ENCODE peak calls at places on chromosomes 4 and X, in eight cellular contexts. One of them, this sample, is unnamed. For H3K4me1, the result is how much of the 10 kb centered on the place peaks cover.

GRCh38 chr4:53431052-53431451 is 53.6 kb downstream of the FIP1L1 start:
- DNase-seq in K562: no peak
- DNase-seq in Peyer's patch: no peak
- DNase-seq in IMR-90: no peak
- DNase-seq in tibial nerve: no peak
- DNase-seq in HepG2: no peak
- DNase-seq in stomach: no peak
- DNase-seq in sigmoid colon: no peak
- DNase-seq in this sample: no peak

GRCh38 chrX:75155830-75156525 is at the start of gene ABCB7:
- DNase-seq in K562: peak
- DNase-seq in Peyer's patch: peak
- DNase-seq in IMR-90: peak
- DNase-seq in tibial nerve: peak
- DNase-seq in HepG2: peak
- DNase-seq in stomach: peak
- DNase-seq in sigmoid colon: peak
- DNase-seq in this sample: peak

GRCh38 chrX:38552721-38553120 is 8.6 kb upstream of the TSPAN7 start:
- DNase-seq in K562: no peak
- DNase-seq in Peyer's patch: no peak
- DNase-seq in IMR-90: no peak
- DNase-seq in tibial nerve: no peak
- DNase-seq in HepG2: no peak
- DNase-seq in stomach: no peak
- DNase-seq in sigmoid colon: no peak
- DNase-seq in this sample: no peak

GRCh38 chr4:84648863-84649647 is 66.1 kb downstream of the CDS1 start:
- DNase-seq in K562: no peak
- DNase-seq in Peyer's patch: no peak
- DNase-seq in IMR-90: no peak
- DNase-seq in tibial nerve: no peak
- DNase-seq in HepG2: no peak
- DNase-seq in stomach: no peak
- DNase-seq in sigmoid colon: no peak
- DNase-seq in this sample: peak

GRCh38 chrX:121876316-121876715 is 828.9 kb downstream of the GLUD2 start:
- DNase-seq in K562: no peak
- DNase-seq in Peyer's patch: no peak
- DNase-seq in IMR-90: no peak
- DNase-seq in tibial nerve: no peak
- DNase-seq in HepG2: no peak
- DNase-seq in stomach: no peak
- DNase-seq in sigmoid colon: no peak
- DNase-seq in this sample: no peak

GRCh38 chr4:138522366-138522765 is 280.2 kb upstream of the SLC7A11 start:
- DNase-seq in K562: peak
- DNase-seq in Peyer's patch: no peak
- DNase-seq in IMR-90: peak
- DNase-seq in tibial nerve: no peak
- DNase-seq in HepG2: peak
- DNase-seq in stomach: no peak
- DNase-seq in sigmoid colon: no peak
- DNase-seq in this sample: no peak

GRCh38 chrX:67545772-67546495 is 2.1 kb downstream of the AR start:
- DNase-seq in K562: no peak
- DNase-seq in Peyer's patch: no peak
- DNase-seq in IMR-90: no peak
- DNase-seq in tibial nerve: no peak
- DNase-seq in HepG2: no peak
- DNase-seq in stomach: no peak
- DNase-seq in sigmoid colon: peak
- DNase-seq in this sample: no peak

GRCh38 chr4:114807759-114808404 is 209.3 kb downstream of the UGT8 start:
- DNase-seq in K562: peak
- DNase-seq in Peyer's patch: peak
- DNase-seq in IMR-90: peak
- DNase-seq in tibial nerve: no peak
- DNase-seq in HepG2: peak
- DNase-seq in stomach: peak
- DNase-seq in sigmoid colon: no peak
- DNase-seq in this sample: peak

GRCh38 chr4:3690576-3691152 is 75.5 kb upstream of the ADRA2C start:
- DNase-seq in K562: no peak
- DNase-seq in Peyer's patch: peak
- DNase-seq in IMR-90: no peak
- DNase-seq in tibial nerve: no peak
- DNase-seq in HepG2: no peak
- DNase-seq in stomach: no peak
- DNase-seq in sigmoid colon: no peak
- DNase-seq in this sample: no peak

GRCh38 chr4:46648088-46648744 is 258.3 kb upstream of the GABRA2 start:
- DNase-seq in K562: no peak
- DNase-seq in Peyer's patch: no peak
- DNase-seq in IMR-90: peak
- DNase-seq in tibial nerve: no peak
- DNase-seq in HepG2: peak
- DNase-seq in stomach: no peak
- DNase-seq in sigmoid colon: no peak
- DNase-seq in this sample: peak

GRCh38 chrX:23515028-23515427 is 152.3 kb upstream of the PRDX4 start:
- DNase-seq in K562: no peak
- DNase-seq in Peyer's patch: no peak
- DNase-seq in IMR-90: no peak
- DNase-seq in tibial nerve: no peak
- DNase-seq in HepG2: no peak
- DNase-seq in stomach: no peak
- DNase-seq in sigmoid colon: no peak
- DNase-seq in this sample: no peak

GRCh38 chr4:165379662-165380061 is 854 bp downstream of the CPE start:
- DNase-seq in K562: no peak
- DNase-seq in Peyer's patch: no peak
- DNase-seq in IMR-90: no peak
- DNase-seq in tibial nerve: no peak
- DNase-seq in HepG2: peak
- DNase-seq in stomach: no peak
- DNase-seq in sigmoid colon: no peak
- DNase-seq in this sample: peak

GRCh38 chr4:68176500-68176899 is 46.8 kb upstream of the TMPRSS11F start:
- DNase-seq in K562: no peak
- DNase-seq in Peyer's patch: no peak
- DNase-seq in IMR-90: no peak
- DNase-seq in tibial nerve: no peak
- DNase-seq in HepG2: no peak
- DNase-seq in stomach: no peak
- DNase-seq in sigmoid colon: no peak
- DNase-seq in this sample: no peak

GRCh38 chrX:143047511-143047910 is 21.8 kb downstream of the SPANXN4 start:
- DNase-seq in K562: no peak
- DNase-seq in Peyer's patch: no peak
- DNase-seq in IMR-90: no peak
- DNase-seq in tibial nerve: no peak
- DNase-seq in HepG2: no peak
- DNase-seq in stomach: no peak
- DNase-seq in sigmoid colon: no peak
- DNase-seq in this sample: no peak

GRCh38 chr4:52076731-52077130 is 25.6 kb downstream of the SPATA18 start:
- DNase-seq in K562: no peak
- DNase-seq in Peyer's patch: no peak
- DNase-seq in IMR-90: no peak
- DNase-seq in tibial nerve: no peak
- DNase-seq in HepG2: no peak
- DNase-seq in stomach: no peak
- DNase-seq in sigmoid colon: no peak
- DNase-seq in this sample: peak

GRCh38 chr4:7074423-7074822 is 6.6 kb upstream of the GRPEL1 start:
- DNase-seq in K562: no peak
- DNase-seq in Peyer's patch: no peak
- DNase-seq in IMR-90: no peak
- DNase-seq in tibial nerve: no peak
- DNase-seq in HepG2: no peak
- DNase-seq in stomach: no peak
- DNase-seq in sigmoid colon: no peak
- DNase-seq in this sample: no peak

GRCh38 chr4:24845132-24845531 is 49.8 kb downstream of the SOD3 start:
- DNase-seq in K562: no peak
- DNase-seq in Peyer's patch: no peak
- DNase-seq in IMR-90: no peak
- DNase-seq in tibial nerve: no peak
- DNase-seq in HepG2: no peak
- DNase-seq in stomach: no peak
- DNase-seq in sigmoid colon: no peak
- DNase-seq in this sample: no peak

GRCh38 chr4:55729306-55730142 is 90.1 kb upstream of the EXOC1L start:
- DNase-seq in K562: peak
- DNase-seq in Peyer's patch: no peak
- DNase-seq in IMR-90: no peak
- DNase-seq in tibial nerve: no peak
- DNase-seq in HepG2: peak
- DNase-seq in stomach: no peak
- DNase-seq in sigmoid colon: no peak
- DNase-seq in this sample: peak

GRCh38 chr4:73735231-73735630 is 5.1 kb upstream of the CXCL8 start:
- DNase-seq in K562: peak
- DNase-seq in Peyer's patch: no peak
- DNase-seq in IMR-90: peak
- DNase-seq in tibial nerve: no peak
- DNase-seq in HepG2: no peak
- DNase-seq in stomach: no peak
- DNase-seq in sigmoid colon: no peak
- DNase-seq in this sample: no peak

GRCh38 chr4:101232074-101232776 is 115.1 kb downstream of the PPP3CA start:
- DNase-seq in K562: no peak
- DNase-seq in Peyer's patch: no peak
- DNase-seq in IMR-90: peak
- DNase-seq in tibial nerve: peak
- DNase-seq in HepG2: no peak
- DNase-seq in stomach: no peak
- DNase-seq in sigmoid colon: no peak
- DNase-seq in this sample: no peak

GRCh38 chr4:26212528-26212927 is 108.3 kb upstream of the RBPJ start:
- DNase-seq in K562: no peak
- DNase-seq in Peyer's patch: no peak
- DNase-seq in IMR-90: no peak
- DNase-seq in tibial nerve: no peak
- DNase-seq in HepG2: no peak
- DNase-seq in stomach: no peak
- DNase-seq in sigmoid colon: no peak
- DNase-seq in this sample: no peak

GRCh38 chrX:104137496-104137895 is 19.3 kb downstream of the SLC25A53 start:
- DNase-seq in K562: peak
- DNase-seq in Peyer's patch: no peak
- DNase-seq in IMR-90: no peak
- DNase-seq in tibial nerve: no peak
- DNase-seq in HepG2: no peak
- DNase-seq in stomach: no peak
- DNase-seq in sigmoid colon: no peak
- DNase-seq in this sample: peak

GRCh38 chr4:111268769-111269414 is 646.0 kb upstream of the PITX2 start:
- DNase-seq in K562: no peak
- DNase-seq in Peyer's patch: no peak
- DNase-seq in IMR-90: peak
- DNase-seq in tibial nerve: no peak
- DNase-seq in HepG2: no peak
- DNase-seq in stomach: no peak
- DNase-seq in sigmoid colon: no peak
- DNase-seq in this sample: no peak
- H3K27ac ChIP-seq in K562: no peak
- H3K27ac ChIP-seq in Peyer's patch: no peak
- H3K27ac ChIP-seq in IMR-90: no peak
- H3K27ac ChIP-seq in tibial nerve: no peak
- H3K27ac ChIP-seq in HepG2: no peak
- H3K27ac ChIP-seq in stomach: no peak
- H3K27ac ChIP-seq in sigmoid colon: no peak
- H3K27ac ChIP-seq in this sample: no peak

GRCh38 chr4:153534792-153535629 is 68.9 kb downstream of the TMEM131L start:
- DNase-seq in K562: no peak
- DNase-seq in Peyer's patch: no peak
- DNase-seq in IMR-90: no peak
- DNase-seq in tibial nerve: no peak
- DNase-seq in HepG2: no peak
- DNase-seq in stomach: no peak
- DNase-seq in sigmoid colon: no peak
- DNase-seq in this sample: no peak
- H3K4me1 ChIP-seq in K562: under half
- H3K4me1 ChIP-seq in Peyer's patch: under half
- H3K4me1 ChIP-seq in IMR-90: under half
- H3K4me1 ChIP-seq in tibial nerve: half or more
- H3K4me1 ChIP-seq in HepG2: under half
- H3K4me1 ChIP-seq in stomach: under half
- H3K4me1 ChIP-seq in sigmoid colon: under half
- H3K4me1 ChIP-seq in this sample: under half

DNA sequence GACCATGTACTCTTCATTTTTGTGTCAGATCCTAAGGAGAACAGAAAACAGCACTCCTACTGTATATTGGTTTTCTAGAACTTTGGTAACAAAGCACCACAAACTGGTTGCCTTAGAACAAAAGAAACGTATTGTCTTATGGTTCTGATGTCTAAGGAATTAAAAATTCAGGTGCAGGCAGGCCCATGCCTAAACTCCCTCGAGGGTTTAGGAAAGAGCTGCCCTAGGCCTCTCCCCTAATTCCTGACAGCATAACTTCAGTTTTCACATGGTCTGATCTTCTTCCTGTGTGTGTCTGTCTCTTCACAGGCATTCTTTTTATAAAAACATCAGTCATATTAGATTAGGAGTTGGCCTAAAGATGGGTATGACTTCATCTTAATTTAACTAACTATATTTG is 1093.6 kb downstream of the TECRL start:
- DNase-seq in K562: no peak
- DNase-seq in Peyer's patch: no peak
- DNase-seq in IMR-90: no peak
- DNase-seq in tibial nerve: no peak
- DNase-seq in HepG2: no peak
- DNase-seq in stomach: no peak
- DNase-seq in sigmoid colon: no peak
- DNase-seq in this sample: no peak
- TF ChIP-seq POLR2A in K562: no peak
- TF ChIP-seq POLR2A in Peyer's patch: no peak
- TF ChIP-seq POLR2A in IMR-90: no peak
- TF ChIP-seq POLR2A in tibial nerve: no peak
- TF ChIP-seq POLR2A in HepG2: no peak
- TF ChIP-seq POLR2A in stomach: no peak
- TF ChIP-seq POLR2A in sigmoid colon: no peak
- TF ChIP-seq POLR2A in this sample: no peak

DNA sequence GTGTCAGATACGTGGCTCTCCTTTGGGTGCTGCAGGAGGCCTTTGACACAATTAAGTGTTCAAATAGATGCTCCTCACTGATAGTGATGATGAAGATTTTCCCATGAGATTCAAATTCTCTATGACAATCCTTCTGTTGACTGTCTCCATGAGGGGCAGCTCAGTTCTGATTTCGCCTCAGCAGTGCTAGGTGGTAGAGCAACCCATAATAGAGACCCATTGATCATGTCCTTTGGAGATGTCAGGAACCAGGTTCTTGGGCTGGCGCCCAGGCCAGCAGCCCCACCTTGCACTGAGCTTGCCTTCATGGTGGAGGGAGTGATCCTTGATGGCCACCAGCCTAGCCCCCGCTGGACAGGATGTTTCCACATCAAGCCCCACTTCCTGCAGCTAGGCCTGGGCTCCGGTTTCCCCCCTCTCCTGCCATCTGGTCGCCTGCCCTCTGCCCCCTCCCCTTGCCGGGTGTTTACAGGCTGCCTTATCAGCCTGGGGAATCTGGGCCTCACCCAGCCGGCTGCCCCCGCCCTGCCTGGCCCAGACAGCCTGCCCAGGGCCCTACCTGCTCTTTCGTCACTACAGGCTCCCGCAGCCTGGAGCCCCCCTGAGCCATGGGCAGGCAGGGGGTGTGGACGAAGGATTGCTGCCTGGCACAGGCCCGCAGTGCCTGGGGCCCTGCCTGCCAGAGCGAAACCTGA is 12.6 kb downstream of the ELF4 start:
- DNase-seq in K562: peak
- DNase-seq in Peyer's patch: peak
- DNase-seq in IMR-90: no peak
- DNase-seq in tibial nerve: no peak
- DNase-seq in HepG2: peak
- DNase-seq in stomach: peak
- DNase-seq in sigmoid colon: no peak
- DNase-seq in this sample: no peak
- H3K27ac ChIP-seq in K562: peak
- H3K27ac ChIP-seq in Peyer's patch: peak
- H3K27ac ChIP-seq in IMR-90: no peak
- H3K27ac ChIP-seq in tibial nerve: no peak
- H3K27ac ChIP-seq in HepG2: no peak
- H3K27ac ChIP-seq in stomach: peak
- H3K27ac ChIP-seq in sigmoid colon: peak
- H3K27ac ChIP-seq in this sample: no peak

This sample was measured in testis.